ENCODE peak calls at places on chromosomes 16 and 17, in ten cellular contexts. X, G, Z, J, V, W, S, I, H and R are unnamed samples.

GRCh38 chr16:56246051-56246817 is 54.9 kb downstream of the GNAO1 start:
- DNase-seq in X (no peak), G (no peak), Z (no peak), J (peak; percentile 11), V (no peak), W (no peak), S (peak; percentile 41), I (no peak), H (no peak), R (no peak)

GRCh38 chr17:82605939-82606600 is 42.2 kb downstream of the WDR45B start:
- DNase-seq in X (no peak), G (peak; percentile 48), Z (no peak), J (no peak), V (no peak), W (no peak), S (no peak), I (no peak), H (no peak), R (no peak)

GRCh38 chr17:71224824-71225575 is 895.8 kb upstream of the SOX9 start:
- DNase-seq in X (no peak), G (no peak), Z (no peak), J (no peak), V (no peak), W (no peak), S (no peak), I (peak; percentile 40), H (no peak), R (no peak)

GRCh38 chr16:15689290-15689689 is 39.2 kb downstream of the NDE1 start:
- DNase-seq in X (no peak), G (no peak), Z (no peak), J (no peak), V (no peak), W (no peak), S (no peak), I (peak; percentile 8), H (no peak), R (no peak)

GRCh38 chr16:16007743-16008111 is 58.3 kb downstream of the ABCC1 start:
- DNase-seq in X (no peak), G (no peak), Z (no peak), J (no peak), V (no peak), W (peak; percentile 85), S (no peak), I (no peak), H (peak; percentile 16), R (no peak)

GRCh38 chr16:27818231-27818630 is 245.3 kb downstream of the GSG1L start:
- DNase-seq in X (peak; percentile 12), G (no peak), Z (no peak), J (no peak), V (no peak), W (no peak), S (no peak), I (no peak), H (no peak), R (no peak)

GRCh38 chr17:47604268-47604927 is 45.3 kb upstream of the KPNB1 start:
- DNase-seq in X (no peak), G (no peak), Z (no peak), J (no peak), V (peak; percentile 41), W (no peak), S (no peak), I (peak; percentile 69), H (no peak), R (no peak)

GRCh38 chr16:67796099-67796718 is 10.2 kb downstream of the RANBP10 start:
- DNase-seq in X (no peak), G (no peak), Z (no peak), J (no peak), V (no peak), W (no peak), S (no peak), I (no peak), H (no peak), R (no peak)

GRCh38 chr17:75079023-75079373 is 8.8 kb upstream of the SLC16A5 start:
- DNase-seq in X (no peak), G (no peak), Z (no peak), J (no peak), V (no peak), W (no peak), S (no peak), I (no peak), H (no peak), R (no peak)

GRCh38 chr16:15461376-15461775 is 27.0 kb downstream of the BMERB1 start:
- DNase-seq in X (no peak), G (no peak), Z (no peak), J (no peak), V (no peak), W (no peak), S (no peak), I (peak; percentile 18), H (no peak), R (no peak)

GRCh38 chr17:7842950-7843535 is 9.0 kb downstream of the KDM6B start:
- DNase-seq in X (peak; percentile 88), G (peak; percentile 55), Z (peak; percentile 47), J (no peak), V (peak; percentile 75), W (no peak), S (peak; percentile 84), I (no peak), H (peak; percentile 58), R (no peak)

GRCh38 chr17:13415877-13416416 is 185.8 kb downstream of the HS3ST3A1 start:
- DNase-seq in X (no peak), G (peak; percentile 14), Z (no peak), J (no peak), V (peak; percentile 39), W (no peak), S (peak; percentile 14), I (peak; percentile 51), H (no peak), R (no peak)

GRCh38 chr17:68734202-68734825 is 133.1 kb upstream of the FAM20A start:
- DNase-seq in X (no peak), G (no peak), Z (no peak), J (no peak), V (no peak), W (no peak), S (no peak), I (no peak), H (no peak), R (no peak)

GRCh38 chr16:87864331-87864989 is 4.8 kb downstream of the SLC7A5 start:
- DNase-seq in X (no peak), G (no peak), Z (no peak), J (no peak), V (no peak), W (no peak), S (no peak), I (no peak), H (no peak), R (no peak)

GRCh38 chr16:31074814-31075183 is 577 bp downstream of the ZNF646 start:
- DNase-seq in X (no peak), G (no peak), Z (no peak), J (no peak), V (no peak), W (no peak), S (no peak), I (no peak), H (no peak), R (no peak)

GRCh38 chr17:32487460-32488176 is 825 bp downstream of the CDK5R1 start:
- DNase-seq in X (peak; percentile 72), G (no peak), Z (no peak), J (peak; percentile 23), V (no peak), W (no peak), S (peak; percentile 22), I (peak; percentile 30), H (no peak), R (no peak)